ENCODE peak calls at places on chromosomes 13 and 19, in nine cellular contexts. D is pancreas; N is C1 segment of cervical spinal cord; M is HuH-7; S is central memory CD8-positive, alpha-beta T cell; U is mucosa of descending colon; V is SHP77; J is heart left ventricle; R is GM18507. P is an unnamed sample.

GRCh38 chr13:112474869-112475268 is 98.7 kb downstream of the SPACA7 start:
- DNase-seq in D (no peak), N (no peak), M (no peak), S (no peak), U (no peak), V (no peak), J (no peak), R (no peak), P (no peak)

GRCh38 chr13:39506559-39507390 is 96.2 kb downstream of the LHFPL6 start:
- DNase-seq in D (no peak), N (no peak), M (no peak), S (no peak), U (no peak), V (no peak), J (no peak), R (no peak), P (peak)

GRCh38 chr19:8451885-8452284 is 7.1 kb downstream of the HNRNPM start:
- DNase-seq in D (no peak), N (no peak), M (no peak), S (no peak), U (no peak), V (no peak), J (no peak), R (no peak), P (no peak)

GRCh38 chr19:16834747-16835146 is 5.5 kb downstream of the SIN3B start:
- DNase-seq in D (no peak), N (no peak), M (no peak), S (no peak), U (no peak), V (no peak), J (no peak), R (no peak), P (no peak)

GRCh38 chr19:934865-935422 is 9.1 kb downstream of the ARID3A start:
- DNase-seq in D (peak), N (peak), M (no peak), S (no peak), U (peak), V (peak), J (peak), R (no peak), P (no peak)

GRCh38 chr19:801030-801860 is 4.0 kb downstream of the PTBP1 start:
- DNase-seq in D (peak), N (no peak), M (no peak), S (no peak), U (peak), V (no peak), J (peak), R (no peak), P (no peak)

GRCh38 chr13:76882431-76882830 is 3.8 kb downstream of the KCTD12 start:
- DNase-seq in D (no peak), N (no peak), M (no peak), S (no peak), U (no peak), V (no peak), J (no peak), R (no peak), P (no peak)

GRCh38 chr13:60720590-60720989 is 323.6 kb downstream of the TDRD3 start:
- DNase-seq in D (no peak), N (no peak), M (peak), S (no peak), U (no peak), V (no peak), J (no peak), R (no peak), P (no peak)

GRCh38 chr13:94054159-94054558 is 425.3 kb downstream of the DCT start:
- DNase-seq in D (no peak), N (no peak), M (no peak), S (no peak), U (no peak), V (no peak), J (no peak), R (no peak), P (no peak)

GRCh38 chr19:11381535-11382369 is 2.4 kb downstream of the EPOR start:
- DNase-seq in D (peak), N (peak), M (peak), S (peak), U (peak), V (no peak), J (peak), R (peak), P (no peak)

GRCh38 chr13:37106642-37107041 is 1.2 kb upstream of the CSNK1A1L start:
- DNase-seq in D (no peak), N (no peak), M (no peak), S (no peak), U (no peak), V (no peak), J (no peak), R (no peak), P (no peak)

GRCh38 chr13:94291631-94292322 is 187.7 kb downstream of the DCT start:
- DNase-seq in D (no peak), N (no peak), M (no peak), S (no peak), U (no peak), V (no peak), J (no peak), R (no peak), P (no peak)

GRCh38 chr13:37640499-37640898 is 41.9 kb upstream of the POSTN start:
- DNase-seq in D (no peak), N (no peak), M (no peak), S (no peak), U (no peak), V (peak), J (no peak), R (no peak), P (no peak)

GRCh38 chr13:25224151-25224550 is 52.1 kb upstream of the AMER2 start:
- DNase-seq in D (no peak), N (no peak), M (no peak), S (no peak), U (no peak), V (no peak), J (no peak), R (no peak), P (no peak)

GRCh38 chr13:71149498-71150363 is 717.3 kb downstream of the DACH1 start:
- DNase-seq in D (peak), N (no peak), M (no peak), S (no peak), U (peak), V (peak), J (no peak), R (no peak), P (peak)

GRCh38 chr13:33624740-33625139 is 193.2 kb upstream of the RFC3 start:
- DNase-seq in D (no peak), N (no peak), M (no peak), S (no peak), U (no peak), V (no peak), J (no peak), R (no peak), P (no peak)

GRCh38 chr19:29876414-29876813 is 64.6 kb downstream of the CCNE1 start:
- DNase-seq in D (no peak), N (no peak), M (no peak), S (no peak), U (no peak), V (no peak), J (no peak), R (no peak), P (no peak)

GRCh38 chr19:55552620-55553019 is 7.3 kb upstream of the SBK3 start:
- DNase-seq in D (no peak), N (no peak), M (no peak), S (no peak), U (no peak), V (no peak), J (peak), R (no peak), P (no peak)

GRCh38 chr13:102707465-102707864 is 12.6 kb upstream of the METTL21C start:
- DNase-seq in D (no peak), N (no peak), M (no peak), S (no peak), U (no peak), V (no peak), J (no peak), R (no peak), P (peak)

GRCh38 chr19:3506384-3507340 is 551 bp downstream of the FZR1 start:
- DNase-seq in D (peak), N (no peak), M (peak), S (no peak), U (peak), V (no peak), J (no peak), R (no peak), P (no peak)

GRCh38 chr19:35513975-35514809 is 743 bp upstream of the DMKN start:
- DNase-seq in D (no peak), N (no peak), M (peak), S (no peak), U (no peak), V (no peak), J (no peak), R (no peak), P (no peak)

GRCh38 chr19:48806518-48806817 is 4.4 kb downstream of the BCAT2 start:
- DNase-seq in D (no peak), N (peak), M (no peak), S (peak), U (peak), V (peak), J (no peak), R (peak), P (no peak)

GRCh38 chr19:3520166-3521103 is 14.3 kb downstream of the FZR1 start:
- DNase-seq in D (no peak), N (no peak), M (no peak), S (no peak), U (no peak), V (no peak), J (no peak), R (no peak), P (no peak)

GRCh38 chr19:32415246-32415645 is 9.7 kb downstream of the DPY19L3 start:
- DNase-seq in D (no peak), N (no peak), M (no peak), S (no peak), U (no peak), V (no peak), J (no peak), R (no peak), P (no peak)

GRCh38 chr13:30429721-30430694 is 7.7 kb downstream of the UBE2L5 start:
- DNase-seq in D (no peak), N (no peak), M (no peak), S (no peak), U (no peak), V (no peak), J (no peak), R (no peak), P (no peak)

GRCh38 chr19:940591-941291 is 14.9 kb downstream of the ARID3A start:
- DNase-seq in D (peak), N (peak), M (no peak), S (peak), U (peak), V (peak), J (peak), R (no peak), P (no peak)

GRCh38 chr13:106446011-106446410 is 89.5 kb downstream of the EFNB2 start:
- DNase-seq in D (no peak), N (no peak), M (no peak), S (no peak), U (no peak), V (no peak), J (no peak), R (no peak), P (no peak)

GRCh38 chr13:50654341-50654740 is 189.2 kb downstream of the DLEU7 start:
- DNase-seq in D (no peak), N (no peak), M (no peak), S (no peak), U (no peak), V (no peak), J (no peak), R (no peak), P (no peak)

GRCh38 chr19:5719274-5719960 is 529 bp downstream of the LONP1 start:
- DNase-seq in D (no peak), N (no peak), M (no peak), S (no peak), U (peak), V (peak), J (no peak), R (no peak), P (no peak)

GRCh38 chr19:55161571-55162322 is 4.2 kb upstream of the TNNI3 start:
- DNase-seq in D (no peak), N (no peak), M (no peak), S (no peak), U (no peak), V (no peak), J (no peak), R (no peak), P (no peak)

GRCh38 chr19:2560369-2560768 is 84.4 kb downstream of the GADD45B start:
- DNase-seq in D (no peak), N (no peak), M (no peak), S (no peak), U (no peak), V (no peak), J (peak), R (no peak), P (no peak)

GRCh38 chr13:27403252-27403678 is 21.2 kb upstream of the GTF3A start:
- DNase-seq in D (no peak), N (no peak), M (no peak), S (no peak), U (no peak), V (no peak), J (no peak), R (no peak), P (no peak)

GRCh38 chr19:44694184-44694579 is 4.8 kb upstream of the CEACAM16 start:
- DNase-seq in D (no peak), N (no peak), M (no peak), S (no peak), U (no peak), V (no peak), J (no peak), R (no peak), P (no peak)

GRCh38 chr13:87884874-87885273 is 213.7 kb downstream of the SLITRK5 start:
- DNase-seq in D (no peak), N (no peak), M (no peak), S (no peak), U (no peak), V (peak), J (no peak), R (no peak), P (peak)

GRCh38 chr19:37931941-37932655 is 25.1 kb downstream of the SIPA1L3 start:
- DNase-seq in D (peak), N (peak), M (peak), S (no peak), U (peak), V (peak), J (peak), R (peak), P (peak)

GRCh38 chr13:61908906-61909305 is 493.3 kb upstream of the PCDH20 start:
- DNase-seq in D (no peak), N (no peak), M (no peak), S (no peak), U (no peak), V (no peak), J (no peak), R (no peak), P (no peak)

GRCh38 chr13:68696907-68697306 is 1410.7 kb upstream of the ATXN8OS start:
- DNase-seq in D (no peak), N (no peak), M (no peak), S (no peak), U (no peak), V (no peak), J (no peak), R (no peak), P (no peak)

P was measured in NCI-H1694.